ENCODE peak calls at places on chromosomes 5 and 9, in five cellular contexts. N is NCI-H187, V is COLO829, T is adipocyte, J is HT1080. E is an unnamed sample.

GRCh38 chr9:85004818-85005413 is 335.4 kb downstream of the NTRK2 start:
- DNase-seq in N (no peak), V (no peak), T (no peak), J (no peak), E (no peak)

GRCh38 chr9:26163931-26164330 is 485.7 kb upstream of the TUSC1 start:
- DNase-seq in N (no peak), V (no peak), T (peak; percentile 53), J (no peak), E (no peak)

GRCh38 chr5:8865686-8866374 is 680.0 kb downstream of the SEMA5A start:
- DNase-seq in N (no peak), V (no peak), T (no peak), J (no peak), E (no peak)

GRCh38 chr9:133733421-133734250 is 4.5 kb downstream of the SARDH start:
- DNase-seq in N (no peak), V (no peak), T (no peak), J (no peak), E (no peak)

GRCh38 chr9:17509698-17510097 is 69.2 kb upstream of the SH3GL2 start:
- DNase-seq in N (no peak), V (no peak), T (peak; percentile 12), J (no peak), E (no peak)

GRCh38 chr5:72515211-72515610 is 8.0 kb upstream of the ZNF366 start:
- DNase-seq in N (no peak), V (no peak), T (no peak), J (peak; percentile 27), E (no peak)

GRCh38 chr9:100394819-100395218 is 32.1 kb upstream of the MSANTD3 start:
- DNase-seq in N (no peak), V (no peak), T (no peak), J (peak; percentile 42), E (no peak)

GRCh38 chr9:757246-757881 is 84.1 kb upstream of the DMRT1 start:
- DNase-seq in N (no peak), V (peak; percentile 42), T (peak; percentile 68), J (peak; percentile 51), E (peak; percentile 62)

GRCh38 chr5:137282216-137282615 is 216.9 kb downstream of the SPOCK1 start:
- DNase-seq in N (no peak), V (no peak), T (no peak), J (no peak), E (no peak)

GRCh38 chr5:137217599-137218200 is 281.4 kb downstream of the SPOCK1 start:
- DNase-seq in N (no peak), V (no peak), T (no peak), J (peak; percentile 41), E (no peak)

GRCh38 chr9:33787839-33788238 is 7.5 kb upstream of the PRSS3 start:
- DNase-seq in N (no peak), V (no peak), T (no peak), J (no peak), E (no peak)

GRCh38 chr5:55597014-55597981 is 62.5 kb upstream of the PLPP1 start:
- DNase-seq in N (no peak), V (no peak), T (peak; percentile 68), J (peak; percentile 49), E (no peak)

GRCh38 chr9:104068546-104068945 is 25.6 kb upstream of the SMC2 start:
- DNase-seq in N (no peak), V (no peak), T (peak; percentile 66), J (peak; percentile 27), E (no peak)

GRCh38 chr9:4508246-4508906 is 18.1 kb downstream of the SLC1A1 start:
- DNase-seq in N (no peak), V (no peak), T (peak; percentile 59), J (peak; percentile 47), E (peak; percentile 84)

GRCh38 chr5:135269828-135270545 is 129.0 kb downstream of the MACROH2A1 start:
- DNase-seq in N (no peak), V (no peak), T (peak; percentile 92), J (peak; percentile 40), E (no peak)

GRCh38 chr9:83060557-83060956 is 2.4 kb downstream of the RASEF start:
- DNase-seq in N (no peak), V (no peak), T (no peak), J (no peak), E (no peak)

GRCh38 chr9:36924071-36924470 is 110.0 kb downstream of the PAX5 start:
- DNase-seq in N (no peak), V (peak; percentile 83), T (peak; percentile 68), J (peak; percentile 92), E (peak; percentile 88)

E was measured in SW480.